ENCODE peak calls at places on chromosome 5, in seven cellular contexts. One of them, this sample, is unnamed.

GRCh38 chr5:135240781-135241360 is 158.2 kb downstream of the MACROH2A1 start:
- DNase-seq in heart right ventricle: no peak
- DNase-seq in keratinocyte: no peak
- DNase-seq in mesothelial cell of epicardium: no peak
- DNase-seq in A673: no peak
- DNase-seq in MM.1S: no peak
- DNase-seq in left ventricle myocardium inferior: no peak
- DNase-seq in this sample: no peak

GRCh38 chr5:74947961-74948613 is 81.9 kb upstream of the FAM169A start:
- DNase-seq in MM.1S: no peak
- DNase-seq in heart right ventricle: no peak
- DNase-seq in A673: no peak
- DNase-seq in mesothelial cell of epicardium: no peak
- DNase-seq in keratinocyte: no peak
- DNase-seq in left ventricle myocardium inferior: no peak
- DNase-seq in this sample: no peak

GRCh38 chr5:132665681-132666080 is 7.7 kb downstream of the IL13 start:
- DNase-seq in heart right ventricle: no peak
- DNase-seq in MM.1S: no peak
- DNase-seq in mesothelial cell of epicardium: no peak
- DNase-seq in A673: no peak
- DNase-seq in keratinocyte: no peak
- DNase-seq in left ventricle myocardium inferior: no peak
- DNase-seq in this sample: no peak

GRCh38 chr5:82595083-82595482 is 316.9 kb upstream of the RPS23 start:
- DNase-seq in A673: no peak
- DNase-seq in keratinocyte: no peak
- DNase-seq in MM.1S: no peak
- DNase-seq in heart right ventricle: no peak
- DNase-seq in left ventricle myocardium inferior: no peak
- DNase-seq in mesothelial cell of epicardium: no peak
- DNase-seq in this sample: no peak

GRCh38 chr5:10453564-10453963 is 11.9 kb downstream of the ROPN1L start:
- DNase-seq in heart right ventricle: no peak
- DNase-seq in MM.1S: no peak
- DNase-seq in left ventricle myocardium inferior: no peak
- DNase-seq in A673: no peak
- DNase-seq in mesothelial cell of epicardium: no peak
- DNase-seq in keratinocyte: peak; percentile 28
- DNase-seq in this sample: no peak

GRCh38 chr5:13987843-13988464 is 43.5 kb upstream of the DNAH5 start:
- DNase-seq in A673: peak; percentile 71
- DNase-seq in heart right ventricle: no peak
- DNase-seq in MM.1S: peak; percentile 47
- DNase-seq in keratinocyte: no peak
- DNase-seq in left ventricle myocardium inferior: no peak
- DNase-seq in mesothelial cell of epicardium: no peak
- DNase-seq in this sample: peak; percentile 62

GRCh38 chr5:37786855-37787254 is 53.0 kb downstream of the GDNF start:
- DNase-seq in MM.1S: no peak
- DNase-seq in keratinocyte: peak; percentile 15
- DNase-seq in mesothelial cell of epicardium: no peak
- DNase-seq in heart right ventricle: no peak
- DNase-seq in A673: no peak
- DNase-seq in left ventricle myocardium inferior: no peak
- DNase-seq in this sample: no peak

GRCh38 chr5:143245929-143246561 is 157.4 kb downstream of the NR3C1 start:
- DNase-seq in keratinocyte: peak; percentile 78
- DNase-seq in A673: peak; percentile 24
- DNase-seq in MM.1S: no peak
- DNase-seq in heart right ventricle: no peak
- DNase-seq in left ventricle myocardium inferior: no peak
- DNase-seq in mesothelial cell of epicardium: no peak
- DNase-seq in this sample: no peak

GRCh38 chr5:38414348-38414747 is 142.1 kb downstream of the LIFR start:
- DNase-seq in mesothelial cell of epicardium: no peak
- DNase-seq in keratinocyte: no peak
- DNase-seq in A673: peak; percentile 54
- DNase-seq in MM.1S: no peak
- DNase-seq in heart right ventricle: no peak
- DNase-seq in left ventricle myocardium inferior: no peak
- DNase-seq in this sample: no peak

GRCh38 chr5:160036884-160037283 is 27.9 kb downstream of the TTC1 start:
- DNase-seq in mesothelial cell of epicardium: no peak
- DNase-seq in MM.1S: no peak
- DNase-seq in A673: no peak
- DNase-seq in heart right ventricle: no peak
- DNase-seq in left ventricle myocardium inferior: no peak
- DNase-seq in keratinocyte: no peak
- DNase-seq in this sample: no peak

GRCh38 chr5:119301947-119302346 is 53.9 kb upstream of the TNFAIP8 start:
- DNase-seq in MM.1S: no peak
- DNase-seq in mesothelial cell of epicardium: no peak
- DNase-seq in keratinocyte: no peak
- DNase-seq in A673: no peak
- DNase-seq in heart right ventricle: no peak
- DNase-seq in left ventricle myocardium inferior: no peak
- DNase-seq in this sample: no peak

GRCh38 chr5:38923661-38924451 is 78.0 kb downstream of the OSMR start:
- DNase-seq in left ventricle myocardium inferior: no peak
- DNase-seq in heart right ventricle: no peak
- DNase-seq in keratinocyte: no peak
- DNase-seq in MM.1S: no peak
- DNase-seq in A673: no peak
- DNase-seq in mesothelial cell of epicardium: no peak
- DNase-seq in this sample: no peak

GRCh38 chr5:134551891-134552290 is 26.4 kb downstream of the JADE2 start:
- DNase-seq in heart right ventricle: no peak
- DNase-seq in left ventricle myocardium inferior: no peak
- DNase-seq in keratinocyte: no peak
- DNase-seq in A673: no peak
- DNase-seq in mesothelial cell of epicardium: no peak
- DNase-seq in MM.1S: no peak
- DNase-seq in this sample: no peak

GRCh38 chr5:95620030-95620869 is at the start of gene GPR150:
- DNase-seq in heart right ventricle: peak; percentile 56
- DNase-seq in keratinocyte: no peak
- DNase-seq in mesothelial cell of epicardium: peak; percentile 24
- DNase-seq in left ventricle myocardium inferior: peak; percentile 44
- DNase-seq in A673: peak; percentile 61
- DNase-seq in MM.1S: peak; percentile 60
- DNase-seq in this sample: peak; percentile 89

DNA sequence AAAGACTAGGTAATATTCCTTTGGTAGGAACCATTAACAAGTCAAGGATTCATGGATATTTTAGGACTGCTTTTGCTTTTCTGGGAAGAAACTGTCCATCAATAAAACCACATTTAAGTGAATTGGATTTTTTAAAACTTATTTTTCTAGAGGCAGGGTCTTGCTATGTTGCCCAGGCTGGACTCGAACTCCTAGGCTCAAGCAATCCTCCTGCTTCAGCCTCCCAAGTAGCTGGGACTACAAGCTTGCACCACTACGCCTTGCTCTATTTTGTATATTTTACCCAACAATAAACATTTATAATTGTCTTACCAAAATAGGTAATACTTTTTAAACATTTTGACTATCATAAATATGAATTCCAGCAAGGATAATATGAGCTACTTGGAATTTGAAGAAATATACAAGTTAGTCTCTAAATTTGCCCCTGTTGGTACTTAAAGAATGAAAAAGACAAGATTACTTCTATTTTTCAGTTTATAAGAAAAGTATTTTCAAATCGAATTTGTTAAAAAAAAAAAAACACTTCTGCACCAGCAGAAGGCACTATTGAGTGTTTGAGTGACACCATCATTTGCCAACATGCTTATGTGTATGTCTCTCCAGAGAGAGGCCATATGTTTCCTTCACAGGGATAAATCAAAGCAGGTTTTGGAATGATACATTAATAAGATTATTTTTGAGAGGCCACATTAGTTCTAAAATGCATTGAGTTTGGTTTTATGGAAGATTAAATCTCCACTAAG is 60.0 kb upstream of the CARTPT start:
- DNase-seq in mesothelial cell of epicardium: no peak
- DNase-seq in left ventricle myocardium inferior: no peak
- DNase-seq in A673: peak; percentile 40
- DNase-seq in keratinocyte: no peak
- DNase-seq in MM.1S: no peak
- DNase-seq in heart right ventricle: no peak
- DNase-seq in this sample: peak; percentile 6
- TF ChIP-seq CTCF in mesothelial cell of epicardium: no peak
- TF ChIP-seq CTCF in left ventricle myocardium inferior: no peak
- TF ChIP-seq CTCF in A673: peak; percentile 51
- TF ChIP-seq CTCF in keratinocyte: no peak
- TF ChIP-seq CTCF in MM.1S: no peak
- TF ChIP-seq CTCF in heart right ventricle: no peak
- TF ChIP-seq CTCF in this sample: peak; percentile 5

GRCh38 chr5:103473725-103474124 is 88.9 kb downstream of the NUDT12 start:
- DNase-seq in keratinocyte: no peak
- DNase-seq in mesothelial cell of epicardium: no peak
- DNase-seq in heart right ventricle: no peak
- DNase-seq in MM.1S: no peak
- DNase-seq in A673: no peak
- DNase-seq in left ventricle myocardium inferior: no peak
- DNase-seq in this sample: no peak

GRCh38 chr5:103472820-103473219 is 89.8 kb downstream of the NUDT12 start:
- DNase-seq in A673: no peak
- DNase-seq in heart right ventricle: no peak
- DNase-seq in keratinocyte: no peak
- DNase-seq in MM.1S: no peak
- DNase-seq in mesothelial cell of epicardium: no peak
- DNase-seq in left ventricle myocardium inferior: no peak
- DNase-seq in this sample: no peak

GRCh38 chr5:103476776-103477175 is 85.8 kb downstream of the NUDT12 start:
- DNase-seq in MM.1S: no peak
- DNase-seq in left ventricle myocardium inferior: no peak
- DNase-seq in heart right ventricle: no peak
- DNase-seq in mesothelial cell of epicardium: no peak
- DNase-seq in keratinocyte: no peak
- DNase-seq in A673: no peak
- DNase-seq in this sample: no peak

GRCh38 chr5:103475629-103476240 is 86.9 kb downstream of the NUDT12 start:
- DNase-seq in mesothelial cell of epicardium: no peak
- DNase-seq in MM.1S: peak; percentile 50
- DNase-seq in heart right ventricle: no peak
- DNase-seq in A673: peak; percentile 72
- DNase-seq in keratinocyte: no peak
- DNase-seq in left ventricle myocardium inferior: no peak
- DNase-seq in this sample: peak; percentile 47

GRCh38 chr5:103474671-103475070 is 87.9 kb downstream of the NUDT12 start:
- DNase-seq in A673: no peak
- DNase-seq in left ventricle myocardium inferior: no peak
- DNase-seq in mesothelial cell of epicardium: no peak
- DNase-seq in heart right ventricle: no peak
- DNase-seq in keratinocyte: no peak
- DNase-seq in MM.1S: no peak
- DNase-seq in this sample: no peak
- TF ChIP-seq CTCF in A673: no peak
- TF ChIP-seq CTCF in left ventricle myocardium inferior: no peak
- TF ChIP-seq CTCF in mesothelial cell of epicardium: no peak
- TF ChIP-seq CTCF in heart right ventricle: no peak
- TF ChIP-seq CTCF in keratinocyte: no peak
- TF ChIP-seq CTCF in MM.1S: no peak
- TF ChIP-seq CTCF in this sample: no peak

DNA sequence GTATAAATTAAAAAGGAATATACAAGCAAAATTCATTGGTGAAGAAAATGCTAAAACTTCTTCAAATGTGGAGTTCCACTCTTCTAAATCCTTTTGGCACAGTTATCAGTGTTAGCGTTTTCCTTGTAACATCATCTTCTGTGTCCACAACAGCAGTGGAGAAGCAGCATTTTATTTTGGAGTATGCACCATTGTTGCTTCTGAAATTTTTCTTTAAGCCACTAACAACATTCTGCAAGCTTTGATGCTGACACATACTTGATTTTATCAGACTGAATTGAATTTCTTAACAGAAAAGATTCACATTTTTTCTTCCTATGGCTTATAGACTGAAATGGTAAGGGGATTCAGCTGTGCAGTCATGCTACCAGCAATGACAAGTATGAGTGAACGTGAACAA is 60.8 kb upstream of the PTGER4 start:
- DNase-seq in MM.1S: no peak
- DNase-seq in A673: no peak
- DNase-seq in heart right ventricle: no peak
- DNase-seq in keratinocyte: no peak
- DNase-seq in left ventricle myocardium inferior: no peak
- DNase-seq in mesothelial cell of epicardium: no peak
- DNase-seq in this sample: no peak
- TF ChIP-seq CTCF in MM.1S: no peak
- TF ChIP-seq CTCF in A673: no peak
- TF ChIP-seq CTCF in heart right ventricle: no peak
- TF ChIP-seq CTCF in keratinocyte: no peak
- TF ChIP-seq CTCF in left ventricle myocardium inferior: no peak
- TF ChIP-seq CTCF in mesothelial cell of epicardium: no peak
- TF ChIP-seq CTCF in this sample: no peak

DNA sequence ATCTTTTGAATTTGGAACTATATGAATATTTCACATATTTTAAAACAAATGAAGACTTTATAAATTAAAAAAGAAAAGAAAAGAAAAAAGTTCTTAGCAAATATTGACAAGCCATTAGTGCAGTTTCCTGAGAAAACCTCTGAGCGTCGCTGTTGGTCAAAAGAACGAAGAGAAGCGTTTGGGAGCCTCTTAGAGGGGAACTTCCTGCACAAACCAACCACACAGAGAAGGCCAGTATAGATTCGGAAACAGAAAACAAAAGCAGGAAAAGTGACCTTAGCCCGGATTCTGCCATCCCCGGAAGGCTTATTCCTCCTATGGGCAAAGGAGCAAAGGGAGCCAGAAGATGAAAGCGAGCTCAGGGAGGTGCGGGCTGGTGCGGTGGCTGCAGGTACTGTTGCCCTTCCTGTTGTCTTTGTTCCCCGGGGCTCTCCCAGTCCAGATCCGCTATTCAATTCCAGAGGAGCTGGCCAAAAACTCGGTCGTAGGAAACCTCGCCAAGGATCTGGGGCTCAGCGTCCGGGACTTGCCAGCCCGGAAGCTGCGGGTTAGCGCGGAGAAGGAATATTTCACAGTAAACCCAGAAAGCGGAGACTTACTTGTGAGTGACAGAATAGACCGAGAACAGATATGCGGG is at the start of gene PCDHGB2:
- DNase-seq in heart right ventricle: no peak
- DNase-seq in mesothelial cell of epicardium: no peak
- DNase-seq in A673: peak; percentile 67
- DNase-seq in left ventricle myocardium inferior: no peak
- DNase-seq in keratinocyte: no peak
- DNase-seq in MM.1S: peak; percentile 50
- DNase-seq in this sample: peak; percentile 64
- TF ChIP-seq CTCF in heart right ventricle: peak; percentile 39
- TF ChIP-seq CTCF in mesothelial cell of epicardium: no peak
- TF ChIP-seq CTCF in A673: peak; percentile 59
- TF ChIP-seq CTCF in left ventricle myocardium inferior: peak; percentile 64
- TF ChIP-seq CTCF in keratinocyte: no peak
- TF ChIP-seq CTCF in MM.1S: peak; percentile 46
- TF ChIP-seq CTCF in this sample: peak; percentile 42

GRCh38 chr5:115770466-115770865 is 46.0 kb downstream of the CDO1 start:
- DNase-seq in mesothelial cell of epicardium: no peak
- DNase-seq in keratinocyte: no peak
- DNase-seq in A673: peak; percentile 16
- DNase-seq in left ventricle myocardium inferior: no peak
- DNase-seq in MM.1S: no peak
- DNase-seq in heart right ventricle: no peak
- DNase-seq in this sample: peak; percentile 10
- TF ChIP-seq CTCF in mesothelial cell of epicardium: no peak
- TF ChIP-seq CTCF in keratinocyte: peak; percentile 46
- TF ChIP-seq CTCF in A673: peak; percentile 50
- TF ChIP-seq CTCF in left ventricle myocardium inferior: no peak
- TF ChIP-seq CTCF in MM.1S: peak; percentile 19
- TF ChIP-seq CTCF in heart right ventricle: no peak
- TF ChIP-seq CTCF in this sample: peak; percentile 35